ENCODE peak calls at places on chromosomes 5 and 9, in four cellular contexts. X is H7, A is NCI-H774, S is nephron progenitor cell. T is an unnamed sample.
A peak's percentile ranks its signal among the peaks of the same experiment; 100 is the strongest.

GRCh38 chr5:73031839-73032238 is 76.0 kb downstream of the FCHO2 start:
- DNase-seq in X (no peak), A (peak; percentile 17), S (no peak), T (no peak)

GRCh38 chr5:163912023-163912422 is 406.6 kb downstream of the MAT2B start:
- DNase-seq in S (no peak), X (no peak), A (no peak), T (no peak)

GRCh38 chr5:141992349-141992963 is 20.4 kb downstream of the GNPDA1 start:
- DNase-seq in X (peak; percentile 68), S (peak; percentile 79), A (peak; percentile 53), T (no peak)

GRCh38 chr5:106174903-106175302 is 1495.8 kb downstream of the EFNA5 start:
- DNase-seq in S (no peak), A (no peak), X (no peak), T (no peak)

GRCh38 chr9:13841801-13842462 is 472.0 kb downstream of the NFIB start:
- DNase-seq in S (no peak), A (no peak), X (peak; percentile 11), T (no peak)

GRCh38 chr5:66363097-66363496 is 219.0 kb downstream of the SREK1 start:
- DNase-seq in S (no peak), X (no peak), A (no peak), T (no peak)

GRCh38 chr5:94793816-94794198 is 175.3 kb downstream of the SLF1 start:
- DNase-seq in S (no peak), A (no peak), X (no peak), T (no peak)

GRCh38 chr5:147628054-147628895 is 118.4 kb upstream of the DPYSL3 start:
- DNase-seq in S (peak; percentile 71), X (peak; percentile 55), A (peak; percentile 82), T (no peak)

GRCh38 chr5:94700592-94700991 is 82.1 kb downstream of the SLF1 start:
- DNase-seq in S (no peak), X (no peak), A (no peak), T (no peak)

GRCh38 chr9:134651226-134651905 is 9.8 kb downstream of the COL5A1 start:
- DNase-seq in A (no peak), X (peak; percentile 38), S (no peak), T (no peak)

GRCh38 chr5:55895276-55895675 is 44.1 kb downstream of the IL31RA start:
- DNase-seq in S (no peak), X (no peak), A (no peak), T (no peak)

GRCh38 chr5:14277407-14278320 is 134.5 kb downstream of the TRIO start:
- DNase-seq in X (no peak), S (no peak), A (no peak), T (no peak)